ENCODE peak calls at places on chromosomes 6 and 20, in nine cellular contexts. C, T, H, E, V, X, J, N and W are unnamed samples.

GRCh38 chr6:45741437-45742166 is 274.1 kb downstream of the CLIC5 start:
- DNase-seq in C (peak), T (no peak), H (no peak), E (no peak), V (no peak), X (no peak), J (no peak), N (no peak), W (no peak)

GRCh38 chr6:32718879-32719278 is 22.3 kb upstream of the HLA-DQA2 start:
- DNase-seq in C (no peak), T (no peak), H (no peak), E (no peak), V (no peak), X (no peak), J (no peak), N (no peak), W (no peak)

GRCh38 chr6:157552171-157552747 is 171.3 kb downstream of the ZDHHC14 start:
- DNase-seq in C (no peak), T (peak), H (no peak), E (no peak), V (no peak), X (peak), J (no peak), N (no peak), W (no peak)

GRCh38 chr6:116277124-116277523 is 2.6 kb downstream of the TSPYL1 start:
- DNase-seq in C (no peak), T (no peak), H (no peak), E (no peak), V (no peak), X (peak), J (no peak), N (no peak), W (no peak)

GRCh38 chr6:106448000-106448426 is 87.5 kb downstream of the CRYBG1 start:
- DNase-seq in C (no peak), T (no peak), H (no peak), E (no peak), V (no peak), X (no peak), J (no peak), N (no peak), W (no peak)

GRCh38 chr6:35181313-35181932 is 32.3 kb upstream of the SCUBE3 start:
- DNase-seq in C (peak), T (peak), H (no peak), E (no peak), V (no peak), X (peak), J (no peak), N (no peak), W (no peak)

GRCh38 chr6:100281471-100281878 is 183.2 kb downstream of the SIM1 start:
- DNase-seq in C (no peak), T (no peak), H (no peak), E (no peak), V (no peak), X (peak), J (no peak), N (no peak), W (no peak)

GRCh38 chr20:25256226-25256859 is 8.5 kb downstream of the PYGB start:
- DNase-seq in C (no peak), T (no peak), H (no peak), E (no peak), V (no peak), X (no peak), J (no peak), N (no peak), W (no peak)

GRCh38 chr20:46558511-46558959 is 8.1 kb upstream of the OCSTAMP start:
- DNase-seq in C (peak), T (peak), H (peak), E (no peak), V (no peak), X (peak), J (no peak), N (peak), W (no peak)

GRCh38 chr6:101534386-101534785 is 140.9 kb downstream of the GRIK2 start:
- DNase-seq in C (peak), T (no peak), H (no peak), E (no peak), V (no peak), X (no peak), J (no peak), N (no peak), W (no peak)

GRCh38 chr6:5996701-5997419 is 9.9 kb downstream of the NRN1 start:
- DNase-seq in C (no peak), T (no peak), H (no peak), E (peak), V (no peak), X (peak), J (peak), N (no peak), W (no peak)

GRCh38 chr6:79687759-79688158 is 56.6 kb downstream of the SH3BGRL2 start:
- DNase-seq in C (no peak), T (no peak), H (no peak), E (no peak), V (no peak), X (no peak), J (no peak), N (no peak), W (no peak)

GRCh38 chr6:156645106-156645505 is 132.1 kb upstream of the ARID1B start:
- DNase-seq in C (peak), T (no peak), H (no peak), E (peak), V (no peak), X (no peak), J (no peak), N (no peak), W (no peak)

GRCh38 chr20:44720994-44721784 is 6.0 kb downstream of the CCN5 start:
- DNase-seq in C (peak), T (peak), H (no peak), E (no peak), V (no peak), X (no peak), J (no peak), N (no peak), W (peak)

GRCh38 chr6:84645563-84646266 is 118.7 kb downstream of the TBX18 start:
- DNase-seq in C (peak), T (no peak), H (no peak), E (no peak), V (no peak), X (no peak), J (no peak), N (no peak), W (no peak)

GRCh38 chr20:32976746-32977145 is 27.5 kb downstream of the SUN5 start:
- DNase-seq in C (no peak), T (peak), H (no peak), E (no peak), V (no peak), X (peak), J (peak), N (no peak), W (no peak)

GRCh38 chr6:169998457-169998856 is 247.0 kb downstream of the ERMARD start:
- DNase-seq in C (no peak), T (no peak), H (no peak), E (no peak), V (no peak), X (no peak), J (no peak), N (no peak), W (no peak)

GRCh38 chr20:63706027-63706695 is 1.6 kb downstream of the ARFRP1 start:
- DNase-seq in C (no peak), T (no peak), H (no peak), E (no peak), V (no peak), X (no peak), J (no peak), N (no peak), W (no peak)

GRCh38 chr6:17096657-17097056 is 5.2 kb upstream of the STMND1 start:
- DNase-seq in C (no peak), T (no peak), H (no peak), E (no peak), V (no peak), X (no peak), J (no peak), N (no peak), W (no peak)

GRCh38 chr6:165577556-165577955 is 85.5 kb downstream of the PDE10A start:
- DNase-seq in C (no peak), T (no peak), H (no peak), E (no peak), V (no peak), X (no peak), J (no peak), N (no peak), W (no peak)

GRCh38 chr20:7195704-7196103 is 428.2 kb downstream of the BMP2 start:
- DNase-seq in C (peak), T (no peak), H (no peak), E (no peak), V (no peak), X (peak), J (no peak), N (no peak), W (no peak)

GRCh38 chr20:49671429-49671828 is 42.2 kb downstream of the B4GALT5 start:
- DNase-seq in C (no peak), T (no peak), H (no peak), E (no peak), V (no peak), X (no peak), J (no peak), N (no peak), W (no peak)
- H3K4me2 ChIP-seq in C (no peak), T (no peak), H (peak), E (no peak), V (no peak), X (no peak), J (no peak), N (no peak), W (no peak)

GRCh38 chr6:134358320-134358719 is 40.4 kb upstream of the SGK1 start:
- DNase-seq in C (peak), T (no peak), H (no peak), E (no peak), V (no peak), X (no peak), J (no peak), N (no peak), W (no peak)
- H3K27ac ChIP-seq in C (no peak), T (peak), H (peak), E (no peak), V (no peak), X (no peak), J (no peak), N (no peak), W (no peak)

GRCh38 chr6:145651988-145652387 is 83.3 kb downstream of the EPM2A start:
- DNase-seq in C (no peak), T (no peak), H (no peak), E (no peak), V (no peak), X (no peak), J (no peak), N (no peak), W (no peak)
- H3K4me2 ChIP-seq in C (no peak), T (no peak), H (no peak), E (no peak), V (no peak), X (no peak), J (no peak), N (no peak), W (no peak)

GRCh38 chr6:42294759-42295158 is 77.1 kb upstream of the MRPS10 start:
- DNase-seq in C (peak), T (peak), H (peak), E (no peak), V (no peak), X (no peak), J (no peak), N (peak), W (peak)
- H3K27ac ChIP-seq in C (no peak), T (peak), H (peak), E (no peak), V (no peak), X (no peak), J (no peak), N (peak), W (peak)

DNA sequence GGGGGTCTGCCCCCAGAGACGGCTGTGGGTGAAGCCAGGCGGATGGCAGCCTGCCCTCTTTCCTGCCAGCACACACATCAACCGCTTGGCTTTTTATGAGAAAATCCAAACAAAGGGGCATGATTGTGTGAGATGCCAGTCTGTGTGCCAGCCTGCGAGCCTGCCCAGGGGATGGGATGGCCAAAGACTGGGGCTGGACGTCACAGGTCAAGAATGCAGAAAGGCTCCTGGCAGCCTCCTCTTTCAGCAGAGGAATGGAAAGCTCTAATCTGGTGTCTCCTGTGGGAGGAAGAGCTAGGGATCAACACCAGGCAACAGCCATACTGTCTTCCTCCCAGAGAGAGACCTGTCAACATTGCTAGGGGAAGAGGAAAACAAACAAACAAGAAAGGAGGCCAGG is 15.8 kb downstream of the TUBB2B start:
- DNase-seq in C (no peak), T (no peak), H (no peak), E (no peak), V (no peak), X (peak), J (no peak), N (no peak), W (no peak)
- H3K4me2 ChIP-seq in C (no peak), T (no peak), H (no peak), E (no peak), V (no peak), X (no peak), J (no peak), N (no peak), W (no peak)

GRCh38 chr6:152378154-152378553 is 259.0 kb downstream of the SYNE1 start:
- DNase-seq in C (peak), T (no peak), H (no peak), E (no peak), V (no peak), X (peak), J (no peak), N (no peak), W (no peak)
- H3K27ac ChIP-seq in C (peak), T (no peak), H (peak), E (no peak), V (no peak), X (no peak), J (no peak), N (no peak), W (no peak)

GRCh38 chr6:7173843-7174503 is 66.2 kb downstream of the RREB1 start:
- DNase-seq in C (no peak), T (no peak), H (no peak), E (no peak), V (peak), X (peak), J (no peak), N (no peak), W (no peak)

GRCh38 chr6:7171119-7171518 is 63.4 kb downstream of the RREB1 start:
- DNase-seq in C (no peak), T (no peak), H (no peak), E (peak), V (no peak), X (no peak), J (no peak), N (no peak), W (no peak)

GRCh38 chr6:7172605-7173185 is 64.9 kb downstream of the RREB1 start:
- DNase-seq in C (peak), T (no peak), H (no peak), E (no peak), V (no peak), X (no peak), J (no peak), N (no peak), W (no peak)

GRCh38 chr6:7170117-7170732 is 62.5 kb downstream of the RREB1 start:
- DNase-seq in C (no peak), T (no peak), H (no peak), E (no peak), V (no peak), X (no peak), J (no peak), N (no peak), W (no peak)

GRCh38 chr6:7171733-7172132 is 64.0 kb downstream of the RREB1 start:
- DNase-seq in C (no peak), T (no peak), H (no peak), E (no peak), V (no peak), X (no peak), J (no peak), N (no peak), W (no peak)
- H3K4me2 ChIP-seq in C (no peak), T (no peak), H (no peak), E (peak), V (peak), X (no peak), J (no peak), N (no peak), W (no peak)

DNA sequence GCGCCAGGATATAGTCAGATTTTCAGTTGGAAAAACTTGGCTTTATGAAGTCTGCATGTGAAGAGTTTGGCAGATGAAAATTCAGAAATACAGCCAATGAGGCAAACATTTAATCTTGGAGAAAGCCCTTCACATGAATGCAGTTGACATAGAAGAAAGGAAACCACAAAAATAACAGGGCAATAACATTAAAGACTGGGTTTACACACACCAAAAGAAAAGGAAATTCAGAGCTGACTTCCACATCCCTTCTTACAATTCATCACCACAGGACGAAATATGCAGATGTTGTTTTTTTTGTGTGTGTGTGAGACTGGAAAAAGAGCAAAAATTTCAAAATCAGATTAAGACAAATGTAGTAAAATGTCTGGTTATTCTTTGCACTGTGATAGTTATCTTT is 69.8 kb upstream of the HEY2 start:
- DNase-seq in C (no peak), T (no peak), H (no peak), E (no peak), V (no peak), X (no peak), J (no peak), N (no peak), W (no peak)
- H3K27ac ChIP-seq in C (no peak), T (no peak), H (no peak), E (no peak), V (no peak), X (no peak), J (no peak), N (no peak), W (no peak)

DNA sequence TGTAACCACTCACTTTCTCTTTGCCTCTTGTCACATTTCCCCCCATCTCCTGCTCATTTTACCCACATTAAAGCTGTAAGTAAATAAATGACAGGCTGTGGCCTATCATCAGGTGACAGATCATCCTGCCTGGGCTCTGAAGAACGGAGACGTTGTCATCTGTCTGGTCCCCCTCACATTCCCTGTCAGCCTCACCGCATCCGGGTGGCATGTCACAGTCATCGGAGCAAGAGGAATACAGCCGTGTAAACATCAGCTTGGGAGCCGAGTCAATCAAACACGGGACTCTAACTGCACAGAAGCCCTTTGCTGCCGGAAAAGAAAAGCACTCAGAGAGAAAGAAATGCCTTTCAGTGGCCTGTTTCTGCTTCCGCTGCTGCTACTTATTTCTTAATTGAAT is 371.9 kb upstream of the ID4 start:
- DNase-seq in C (no peak), T (no peak), H (no peak), E (no peak), V (no peak), X (no peak), J (no peak), N (no peak), W (no peak)
- H3K4me2 ChIP-seq in C (no peak), T (peak), H (peak), E (no peak), V (no peak), X (no peak), J (no peak), N (no peak), W (no peak)

DNA sequence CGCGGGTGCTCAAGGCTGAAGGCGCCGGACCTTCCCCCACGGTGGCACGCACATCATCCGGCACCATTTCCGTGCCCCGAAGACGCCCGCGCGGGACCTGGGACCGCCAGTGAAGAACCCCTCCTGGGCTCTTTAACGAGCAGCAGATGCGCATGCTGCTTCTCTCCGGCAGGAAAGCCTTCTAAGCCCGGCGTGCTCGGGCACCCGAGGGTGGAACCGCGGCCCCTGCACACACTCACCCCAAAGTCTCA is 220 bp downstream of the FOXQ1 start:
- DNase-seq in C (no peak), T (no peak), H (no peak), E (no peak), V (no peak), X (peak), J (no peak), N (no peak), W (no peak)
- H3K27ac ChIP-seq in C (peak), T (peak), H (peak), E (no peak), V (no peak), X (no peak), J (no peak), N (peak), W (no peak)